ENCODE peak calls at places on chromosomes 3 and 15, in four cellular contexts. One of them, this sample, is unnamed.

GRCh38 chr3:132486086-132486485 is 68.8 kb downstream of the DNAJC13 start:
- DNase-seq in SK-N-SH: no peak
- DNase-seq in fibroblast of lung: no peak
- DNase-seq in neural progenitor cell: no peak
- DNase-seq in this sample: no peak

GRCh38 chr3:151877269-151877668 is 3.8 kb downstream of the SUCNR1 start:
- DNase-seq in neural progenitor cell: no peak
- DNase-seq in fibroblast of lung: no peak
- DNase-seq in SK-N-SH: no peak
- DNase-seq in this sample: no peak

GRCh38 chr3:59424268-59425010 is 374.6 kb upstream of the CFAP20DC start:
- DNase-seq in neural progenitor cell: no peak
- DNase-seq in SK-N-SH: no peak
- DNase-seq in fibroblast of lung: peak; percentile 92
- DNase-seq in this sample: peak; percentile 66

GRCh38 chr15:70902105-70902504 is 9.5 kb downstream of the LRRC49 start:
- DNase-seq in fibroblast of lung: peak; percentile 93
- DNase-seq in SK-N-SH: no peak
- DNase-seq in neural progenitor cell: no peak
- DNase-seq in this sample: peak; percentile 85

GRCh38 chr3:55417211-55417610 is 69.9 kb downstream of the WNT5A start:
- DNase-seq in fibroblast of lung: no peak
- DNase-seq in neural progenitor cell: no peak
- DNase-seq in SK-N-SH: no peak
- DNase-seq in this sample: no peak

GRCh38 chr3:21634112-21634511 is 116.9 kb downstream of the ZNF385D start:
- DNase-seq in fibroblast of lung: no peak
- DNase-seq in SK-N-SH: no peak
- DNase-seq in neural progenitor cell: no peak
- DNase-seq in this sample: no peak

GRCh38 chr3:31895471-31895870 is 85.6 kb downstream of the OSBPL10 start:
- DNase-seq in fibroblast of lung: peak; percentile 48
- DNase-seq in SK-N-SH: no peak
- DNase-seq in neural progenitor cell: no peak
- DNase-seq in this sample: no peak

GRCh38 chr3:117454236-117454635 is 744.7 kb downstream of the TUSC7 start:
- DNase-seq in fibroblast of lung: no peak
- DNase-seq in neural progenitor cell: no peak
- DNase-seq in SK-N-SH: no peak
- DNase-seq in this sample: no peak

GRCh38 chr3:58670506-58671125 is 4.0 kb upstream of the FAM3D start:
- DNase-seq in SK-N-SH: no peak
- DNase-seq in neural progenitor cell: no peak
- DNase-seq in fibroblast of lung: no peak
- DNase-seq in this sample: no peak

GRCh38 chr3:10845240-10845761 is 29.3 kb downstream of the SLC6A11 start:
- DNase-seq in neural progenitor cell: no peak
- DNase-seq in SK-N-SH: no peak
- DNase-seq in fibroblast of lung: no peak
- DNase-seq in this sample: no peak

GRCh38 chr15:93467327-93467726 is 378.3 kb upstream of the RGMA start:
- DNase-seq in fibroblast of lung: peak; percentile 72
- DNase-seq in SK-N-SH: no peak
- DNase-seq in neural progenitor cell: no peak
- DNase-seq in this sample: no peak

GRCh38 chr15:90680371-90680935 is 36.7 kb upstream of the BLM start:
- DNase-seq in fibroblast of lung: peak; percentile 95
- DNase-seq in SK-N-SH: no peak
- DNase-seq in neural progenitor cell: no peak
- DNase-seq in this sample: peak; percentile 90

GRCh38 chr3:71499477-71499876 is 84.1 kb downstream of the FOXP1 start:
- DNase-seq in fibroblast of lung: no peak
- DNase-seq in SK-N-SH: no peak
- DNase-seq in neural progenitor cell: no peak
- DNase-seq in this sample: no peak

GRCh38 chr3:172209333-172210321 is 170.2 kb downstream of the FNDC3B start:
- DNase-seq in SK-N-SH: no peak
- DNase-seq in fibroblast of lung: peak; percentile 22
- DNase-seq in neural progenitor cell: no peak
- DNase-seq in this sample: no peak

GRCh38 chr3:138817685-138818084 is 17.0 kb downstream of the PIK3CB start:
- DNase-seq in neural progenitor cell: no peak
- DNase-seq in SK-N-SH: no peak
- DNase-seq in fibroblast of lung: no peak
- DNase-seq in this sample: no peak

GRCh38 chr3:9397911-9398714 is 698 bp downstream of the SETD5 start:
- DNase-seq in SK-N-SH: peak; percentile 30
- DNase-seq in neural progenitor cell: peak; percentile 57
- DNase-seq in fibroblast of lung: peak; percentile 38
- DNase-seq in this sample: no peak

GRCh38 chr3:178436773-178437172 is 99.5 kb upstream of the KCNMB2 start:
- DNase-seq in SK-N-SH: peak; percentile 55
- DNase-seq in fibroblast of lung: peak; percentile 69
- DNase-seq in neural progenitor cell: peak; percentile 37
- DNase-seq in this sample: peak; percentile 60

GRCh38 chr15:84889313-84889990 is 5.0 kb downstream of the SLC28A1 start:
- DNase-seq in fibroblast of lung: no peak
- DNase-seq in SK-N-SH: no peak
- DNase-seq in neural progenitor cell: no peak
- DNase-seq in this sample: no peak

GRCh38 chr15:94383041-94383440 is 151.7 kb downstream of the MCTP2 start:
- DNase-seq in neural progenitor cell: no peak
- DNase-seq in SK-N-SH: no peak
- DNase-seq in fibroblast of lung: no peak
- DNase-seq in this sample: no peak

GRCh38 chr15:73753250-73754130 is at the start of gene INSYN1:
- DNase-seq in SK-N-SH: peak; percentile 80
- DNase-seq in fibroblast of lung: peak; percentile 54
- DNase-seq in neural progenitor cell: peak; percentile 65
- DNase-seq in this sample: no peak

GRCh38 chr3:30827080-30827479 is 67.4 kb downstream of the GADL1 start:
- DNase-seq in neural progenitor cell: no peak
- DNase-seq in fibroblast of lung: no peak
- DNase-seq in SK-N-SH: no peak
- DNase-seq in this sample: no peak

GRCh38 chr3:53236112-53236841 is 19.5 kb downstream of the TKT start:
- DNase-seq in SK-N-SH: no peak
- DNase-seq in fibroblast of lung: peak; percentile 93
- DNase-seq in neural progenitor cell: no peak
- DNase-seq in this sample: peak; percentile 83

GRCh38 chr3:195591852-195592251 is 8.1 kb upstream of the APOD start:
- DNase-seq in SK-N-SH: no peak
- DNase-seq in fibroblast of lung: no peak
- DNase-seq in neural progenitor cell: no peak
- DNase-seq in this sample: no peak

GRCh38 chr3:87422333-87422732 is 145.9 kb upstream of the POU1F1 start:
- DNase-seq in neural progenitor cell: no peak
- DNase-seq in SK-N-SH: no peak
- DNase-seq in fibroblast of lung: no peak
- DNase-seq in this sample: no peak

GRCh38 chr3:19945405-19946290 is 1.2 kb upstream of the RAB5A start:
- DNase-seq in SK-N-SH: no peak
- DNase-seq in fibroblast of lung: no peak
- DNase-seq in neural progenitor cell: peak; percentile 5
- DNase-seq in this sample: peak; percentile 69

DNA sequence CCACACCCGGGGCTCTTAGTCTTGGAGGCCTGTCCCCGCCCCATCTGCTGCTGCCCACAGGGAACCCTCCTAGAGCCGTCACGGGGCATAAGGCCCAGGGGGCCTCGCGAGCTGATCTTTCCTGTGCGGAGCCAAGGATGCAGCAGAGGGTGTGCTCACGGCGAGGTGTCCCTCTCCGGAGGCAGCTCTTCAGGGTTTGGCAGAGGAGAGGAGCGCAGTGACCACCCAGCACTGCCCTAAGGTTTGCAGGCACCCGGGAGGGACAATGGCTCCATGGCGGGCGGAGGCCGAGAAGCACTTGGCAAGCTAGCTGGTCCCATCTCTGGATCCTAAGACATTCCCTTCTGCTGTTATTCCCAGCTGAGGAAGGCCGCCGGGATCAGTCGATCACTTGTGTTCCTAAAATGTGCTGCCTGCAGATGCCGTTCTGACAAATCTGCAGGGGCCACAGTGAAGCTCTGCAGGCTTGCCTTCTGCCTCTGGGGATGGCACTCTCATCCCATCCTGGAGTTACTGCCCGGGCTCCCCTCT is 47.4 kb upstream of the PCSK6 start:
- DNase-seq in SK-N-SH: peak; percentile 9
- DNase-seq in fibroblast of lung: no peak
- DNase-seq in neural progenitor cell: no peak
- DNase-seq in this sample: no peak
- H3K9ac ChIP-seq in SK-N-SH: no peak overlapping the region
- H3K9ac ChIP-seq in fibroblast of lung: no peak overlapping the region
- H3K9ac ChIP-seq in neural progenitor cell: no peak overlapping the region
- H3K9ac ChIP-seq in this sample: no peak overlapping the region

DNA sequence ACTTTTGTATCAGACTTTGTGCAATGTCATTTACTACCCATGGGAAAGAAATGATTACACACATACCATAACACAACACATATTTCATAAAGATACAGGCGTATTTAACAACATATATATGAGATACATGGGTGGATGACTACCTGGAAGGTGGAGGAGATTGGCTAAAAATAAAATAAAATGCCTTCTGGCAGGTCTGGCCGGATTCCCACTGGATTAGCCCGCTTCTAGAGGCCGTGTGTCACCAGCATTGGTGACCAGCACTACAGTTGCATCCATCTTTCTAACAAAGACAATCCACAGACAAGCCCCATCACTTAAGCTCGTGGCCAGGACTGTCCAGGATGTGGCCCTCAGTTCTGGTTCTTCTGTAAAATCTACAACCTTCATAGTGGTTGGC is 21.0 kb upstream of the SEC22A start:
- DNase-seq in fibroblast of lung: no peak
- DNase-seq in neural progenitor cell: no peak
- DNase-seq in SK-N-SH: no peak
- DNase-seq in this sample: no peak
- H3K4me3 ChIP-seq in fibroblast of lung: no peak overlapping the region
- H3K4me3 ChIP-seq in neural progenitor cell: no peak overlapping the region
- H3K4me3 ChIP-seq in SK-N-SH: no peak overlapping the region
- H3K4me3 ChIP-seq in this sample: no peak overlapping the region

GRCh38 chr3:42613462-42613861 is 13.0 kb downstream of the NKTR start:
- DNase-seq in SK-N-SH: peak; percentile 20
- DNase-seq in fibroblast of lung: no peak
- DNase-seq in neural progenitor cell: no peak
- DNase-seq in this sample: peak; percentile 53
- TF ChIP-seq CTCF in SK-N-SH: peak; percentile 64
- TF ChIP-seq CTCF in fibroblast of lung: peak; percentile 44
- TF ChIP-seq CTCF in neural progenitor cell: peak; percentile 51
- TF ChIP-seq CTCF in this sample: peak; percentile 71

DNA sequence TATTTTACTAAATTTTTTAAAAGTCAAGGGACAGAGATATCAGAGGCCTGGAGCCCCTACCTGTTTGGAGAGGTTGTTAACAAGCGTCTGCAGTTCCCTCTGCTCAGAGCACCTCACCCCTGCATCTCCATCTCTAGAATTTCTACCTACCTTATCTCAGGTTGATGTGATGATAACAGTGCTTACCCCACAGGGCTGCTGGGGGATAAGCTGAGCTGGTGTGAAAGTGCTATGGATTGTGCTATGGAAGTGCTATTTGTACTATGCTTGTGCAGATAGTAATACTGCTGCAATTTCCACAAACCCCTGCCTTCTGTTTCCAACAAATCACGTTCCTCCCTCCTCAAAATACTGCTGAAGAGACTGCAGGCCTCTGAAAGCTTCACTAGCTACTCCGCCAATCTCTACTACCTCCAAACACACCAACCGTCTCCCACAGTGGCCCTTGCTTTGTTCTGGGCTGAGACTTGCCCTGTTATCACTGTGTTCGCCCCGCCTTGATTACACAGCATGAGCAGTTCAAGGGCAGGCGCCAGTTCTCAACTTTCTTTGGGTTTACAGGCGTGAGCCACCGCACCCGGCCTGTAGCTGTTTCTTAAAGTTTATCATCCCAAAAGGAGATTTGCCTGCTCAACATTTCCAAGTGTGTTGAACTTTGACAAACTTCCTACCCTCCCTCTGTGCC is 28.4 kb upstream of the PARL start:
- DNase-seq in SK-N-SH: no peak
- DNase-seq in fibroblast of lung: no peak
- DNase-seq in neural progenitor cell: no peak
- DNase-seq in this sample: peak; percentile 37
- H3K9ac ChIP-seq in SK-N-SH: no peak overlapping the region
- H3K9ac ChIP-seq in fibroblast of lung: no peak overlapping the region
- H3K9ac ChIP-seq in neural progenitor cell: no peak overlapping the region
- H3K9ac ChIP-seq in this sample: no peak overlapping the region

This sample was measured in PC-3.